ENCODE peak calls at places on chromosomes 16 and 17, in nine cellular contexts. K, A, H, I, M, Q, N, E and J are unnamed samples.
A peak's percentile ranks its signal among the peaks of the same experiment; 100 is the strongest.

GRCh38 chr17:65359016-65359415 is 202.4 kb downstream of the AXIN2 start:
- DNase-seq in K (peak; percentile 90), A (no peak), H (peak; percentile 66), I (no peak), M (peak; percentile 38), Q (no peak), N (no peak), E (peak; percentile 46), J (no peak)

GRCh38 chr17:8152981-8153549 is 861 bp upstream of the PER1 start:
- DNase-seq in K (no peak), A (no peak), H (no peak), I (no peak), M (no peak), Q (no peak), N (no peak), E (no peak), J (no peak)

GRCh38 chr17:15265131-15265530 is at the start of gene PMP22:
- DNase-seq in K (no peak), A (peak; percentile 17), H (no peak), I (no peak), M (no peak), Q (no peak), N (no peak), E (no peak), J (no peak)

GRCh38 chr17:33474789-33475188 is 181.7 kb upstream of the ASIC2 start:
- DNase-seq in K (no peak), A (no peak), H (no peak), I (no peak), M (no peak), Q (no peak), N (no peak), E (no peak), J (no peak)

GRCh38 chr16:86971251-86971650 is 345.9 kb downstream of the C16orf95 start:
- DNase-seq in K (no peak), A (no peak), H (no peak), I (no peak), M (no peak), Q (no peak), N (no peak), E (no peak), J (no peak)

GRCh38 chr17:27552467-27552779 is 78.6 kb upstream of the LGALS9 start:
- DNase-seq in K (peak; percentile 96), A (no peak), H (peak; percentile 40), I (no peak), M (peak; percentile 76), Q (no peak), N (no peak), E (no peak), J (no peak)

GRCh38 chr17:152860-153420 is 15.6 kb downstream of the SCGB1C2 start:
- DNase-seq in K (no peak), A (no peak), H (no peak), I (no peak), M (no peak), Q (no peak), N (no peak), E (no peak), J (peak; percentile 57)

GRCh38 chr17:33603794-33604193 is 310.7 kb upstream of the ASIC2 start:
- DNase-seq in K (no peak), A (no peak), H (no peak), I (no peak), M (peak; percentile 13), Q (no peak), N (no peak), E (no peak), J (no peak)

GRCh38 chr17:9022553-9023388 is 1.5 kb downstream of the NTN1 start:
- DNase-seq in K (no peak), A (no peak), H (no peak), I (no peak), M (peak; percentile 51), Q (no peak), N (no peak), E (no peak), J (peak; percentile 65)

GRCh38 chr16:88817785-88818609 is 6.3 kb upstream of the APRT start:
- DNase-seq in K (no peak), A (no peak), H (no peak), I (no peak), M (no peak), Q (no peak), N (no peak), E (no peak), J (no peak)

GRCh38 chr16:51150894-51151320 is at the start of gene SALL1:
- DNase-seq in K (peak; percentile 34), A (no peak), H (no peak), I (peak; percentile 25), M (no peak), Q (no peak), N (no peak), E (no peak), J (no peak)

GRCh38 chr17:68606451-68607307 is 5.5 kb upstream of the FAM20A start:
- DNase-seq in K (no peak), A (no peak), H (no peak), I (no peak), M (no peak), Q (no peak), N (no peak), E (no peak), J (no peak)

GRCh38 chr17:59479141-59479540 is 86.3 kb upstream of the DHX40 start:
- DNase-seq in K (no peak), A (no peak), H (no peak), I (no peak), M (no peak), Q (no peak), N (no peak), E (no peak), J (no peak)

GRCh38 chr16:15643453-15644305 is 725 bp upstream of the MARF1 start:
- DNase-seq in K (peak; percentile 43), A (peak; percentile 48), H (peak; percentile 61), I (peak; percentile 4), M (peak; percentile 58), Q (no peak), N (no peak), E (peak; percentile 27), J (no peak)

GRCh38 chr16:54540525-54541180 is 254.1 kb upstream of the IRX3 start:
- DNase-seq in K (no peak), A (no peak), H (no peak), I (no peak), M (no peak), Q (no peak), N (no peak), E (no peak), J (no peak)